ENCODE peak calls at places on chromosome 4, in nine cellular contexts. One of them, this sample, is unnamed.

GRCh38 chr4:23947826-23948225 is 58.0 kb upstream of the PPARGC1A start:
- DNase-seq in NCI-H1105: no peak
- DNase-seq in GM06990: no peak
- DNase-seq in stimulated activated CD4-positive, alpha-beta T cell treated with anti-CD3 and anti-CD28 coated beads, Interleukin-12 subunit alpha, Interleukin-12 subunit beta, amount 100 ng/mL, for 4 hours: no peak
- DNase-seq in activated CD4-positive, alpha-beta T cell treated with anti-CD3 and anti-CD28 coated beads for 1 hour: no peak
- DNase-seq in effector CD4-positive, alpha-beta T cell: no peak
- DNase-seq in caudate nucleus: no peak
- DNase-seq in tibial nerve: no peak
- DNase-seq in T-helper 1 cell: no peak
- DNase-seq in this sample: no peak

GRCh38 chr4:168540086-168540864 is 43.4 kb downstream of the PALLD start:
- DNase-seq in NCI-H1105: no peak
- DNase-seq in GM06990: no peak
- DNase-seq in stimulated activated CD4-positive, alpha-beta T cell treated with anti-CD3 and anti-CD28 coated beads, Interleukin-12 subunit alpha, Interleukin-12 subunit beta, amount 100 ng/mL, for 4 hours: no peak
- DNase-seq in activated CD4-positive, alpha-beta T cell treated with anti-CD3 and anti-CD28 coated beads for 1 hour: no peak
- DNase-seq in effector CD4-positive, alpha-beta T cell: no peak
- DNase-seq in caudate nucleus: no peak
- DNase-seq in tibial nerve: no peak
- DNase-seq in T-helper 1 cell: no peak
- DNase-seq in this sample: no peak

GRCh38 chr4:185210102-185210981 is 944 bp downstream of the SNX25 start:
- DNase-seq in NCI-H1105: no peak
- DNase-seq in GM06990: peak
- DNase-seq in stimulated activated CD4-positive, alpha-beta T cell treated with anti-CD3 and anti-CD28 coated beads, Interleukin-12 subunit alpha, Interleukin-12 subunit beta, amount 100 ng/mL, for 4 hours: peak
- DNase-seq in activated CD4-positive, alpha-beta T cell treated with anti-CD3 and anti-CD28 coated beads for 1 hour: no peak
- DNase-seq in effector CD4-positive, alpha-beta T cell: peak
- DNase-seq in caudate nucleus: no peak
- DNase-seq in tibial nerve: peak
- DNase-seq in T-helper 1 cell: peak
- DNase-seq in this sample: peak

GRCh38 chr4:118400362-118400761 is 47.6 kb upstream of the PRSS12 start:
- DNase-seq in NCI-H1105: no peak
- DNase-seq in GM06990: no peak
- DNase-seq in stimulated activated CD4-positive, alpha-beta T cell treated with anti-CD3 and anti-CD28 coated beads, Interleukin-12 subunit alpha, Interleukin-12 subunit beta, amount 100 ng/mL, for 4 hours: no peak
- DNase-seq in activated CD4-positive, alpha-beta T cell treated with anti-CD3 and anti-CD28 coated beads for 1 hour: no peak
- DNase-seq in effector CD4-positive, alpha-beta T cell: no peak
- DNase-seq in caudate nucleus: no peak
- DNase-seq in tibial nerve: no peak
- DNase-seq in T-helper 1 cell: no peak
- DNase-seq in this sample: no peak

GRCh38 chr4:176690716-176691115 is 102.0 kb downstream of the VEGFC start:
- DNase-seq in NCI-H1105: no peak
- DNase-seq in GM06990: no peak
- DNase-seq in stimulated activated CD4-positive, alpha-beta T cell treated with anti-CD3 and anti-CD28 coated beads, Interleukin-12 subunit alpha, Interleukin-12 subunit beta, amount 100 ng/mL, for 4 hours: no peak
- DNase-seq in activated CD4-positive, alpha-beta T cell treated with anti-CD3 and anti-CD28 coated beads for 1 hour: no peak
- DNase-seq in effector CD4-positive, alpha-beta T cell: no peak
- DNase-seq in caudate nucleus: no peak
- DNase-seq in tibial nerve: no peak
- DNase-seq in T-helper 1 cell: no peak
- DNase-seq in this sample: no peak

GRCh38 chr4:134935320-134935719 is 733.7 kb upstream of the PABPC4L start:
- DNase-seq in NCI-H1105: peak
- DNase-seq in GM06990: no peak
- DNase-seq in stimulated activated CD4-positive, alpha-beta T cell treated with anti-CD3 and anti-CD28 coated beads, Interleukin-12 subunit alpha, Interleukin-12 subunit beta, amount 100 ng/mL, for 4 hours: no peak
- DNase-seq in activated CD4-positive, alpha-beta T cell treated with anti-CD3 and anti-CD28 coated beads for 1 hour: no peak
- DNase-seq in effector CD4-positive, alpha-beta T cell: no peak
- DNase-seq in caudate nucleus: no peak
- DNase-seq in tibial nerve: peak
- DNase-seq in T-helper 1 cell: no peak
- DNase-seq in this sample: no peak

GRCh38 chr4:188780686-188781085 is 641.4 kb downstream of the TRIML1 start:
- DNase-seq in NCI-H1105: no peak
- DNase-seq in GM06990: no peak
- DNase-seq in stimulated activated CD4-positive, alpha-beta T cell treated with anti-CD3 and anti-CD28 coated beads, Interleukin-12 subunit alpha, Interleukin-12 subunit beta, amount 100 ng/mL, for 4 hours: no peak
- DNase-seq in activated CD4-positive, alpha-beta T cell treated with anti-CD3 and anti-CD28 coated beads for 1 hour: no peak
- DNase-seq in effector CD4-positive, alpha-beta T cell: no peak
- DNase-seq in caudate nucleus: no peak
- DNase-seq in tibial nerve: no peak
- DNase-seq in T-helper 1 cell: no peak
- DNase-seq in this sample: no peak

GRCh38 chr4:52869196-52869595 is 7.1 kb downstream of the RASL11B start:
- DNase-seq in NCI-H1105: no peak
- DNase-seq in GM06990: no peak
- DNase-seq in stimulated activated CD4-positive, alpha-beta T cell treated with anti-CD3 and anti-CD28 coated beads, Interleukin-12 subunit alpha, Interleukin-12 subunit beta, amount 100 ng/mL, for 4 hours: no peak
- DNase-seq in activated CD4-positive, alpha-beta T cell treated with anti-CD3 and anti-CD28 coated beads for 1 hour: no peak
- DNase-seq in effector CD4-positive, alpha-beta T cell: no peak
- DNase-seq in caudate nucleus: peak
- DNase-seq in tibial nerve: no peak
- DNase-seq in T-helper 1 cell: no peak
- DNase-seq in this sample: no peak

GRCh38 chr4:137993232-137993631 is 248.9 kb downstream of the SLC7A11 start:
- DNase-seq in NCI-H1105: no peak
- DNase-seq in GM06990: no peak
- DNase-seq in stimulated activated CD4-positive, alpha-beta T cell treated with anti-CD3 and anti-CD28 coated beads, Interleukin-12 subunit alpha, Interleukin-12 subunit beta, amount 100 ng/mL, for 4 hours: no peak
- DNase-seq in activated CD4-positive, alpha-beta T cell treated with anti-CD3 and anti-CD28 coated beads for 1 hour: no peak
- DNase-seq in effector CD4-positive, alpha-beta T cell: no peak
- DNase-seq in caudate nucleus: no peak
- DNase-seq in tibial nerve: no peak
- DNase-seq in T-helper 1 cell: no peak
- DNase-seq in this sample: no peak

GRCh38 chr4:1403591-1404572 is 2.4 kb downstream of the NKX1-1 start:
- DNase-seq in NCI-H1105: no peak
- DNase-seq in GM06990: no peak
- DNase-seq in stimulated activated CD4-positive, alpha-beta T cell treated with anti-CD3 and anti-CD28 coated beads, Interleukin-12 subunit alpha, Interleukin-12 subunit beta, amount 100 ng/mL, for 4 hours: no peak
- DNase-seq in activated CD4-positive, alpha-beta T cell treated with anti-CD3 and anti-CD28 coated beads for 1 hour: peak
- DNase-seq in effector CD4-positive, alpha-beta T cell: no peak
- DNase-seq in caudate nucleus: no peak
- DNase-seq in tibial nerve: no peak
- DNase-seq in T-helper 1 cell: peak
- DNase-seq in this sample: no peak

GRCh38 chr4:130479020-130479419 is 1383.1 kb downstream of the C4orf33 start:
- DNase-seq in NCI-H1105: no peak
- DNase-seq in GM06990: no peak
- DNase-seq in stimulated activated CD4-positive, alpha-beta T cell treated with anti-CD3 and anti-CD28 coated beads, Interleukin-12 subunit alpha, Interleukin-12 subunit beta, amount 100 ng/mL, for 4 hours: no peak
- DNase-seq in activated CD4-positive, alpha-beta T cell treated with anti-CD3 and anti-CD28 coated beads for 1 hour: no peak
- DNase-seq in effector CD4-positive, alpha-beta T cell: no peak
- DNase-seq in caudate nucleus: no peak
- DNase-seq in tibial nerve: no peak
- DNase-seq in T-helper 1 cell: no peak
- DNase-seq in this sample: no peak

GRCh38 chr4:156693557-156693956 is 278.0 kb downstream of the PDGFC start:
- DNase-seq in NCI-H1105: no peak
- DNase-seq in GM06990: no peak
- DNase-seq in stimulated activated CD4-positive, alpha-beta T cell treated with anti-CD3 and anti-CD28 coated beads, Interleukin-12 subunit alpha, Interleukin-12 subunit beta, amount 100 ng/mL, for 4 hours: no peak
- DNase-seq in activated CD4-positive, alpha-beta T cell treated with anti-CD3 and anti-CD28 coated beads for 1 hour: no peak
- DNase-seq in effector CD4-positive, alpha-beta T cell: no peak
- DNase-seq in caudate nucleus: no peak
- DNase-seq in tibial nerve: no peak
- DNase-seq in T-helper 1 cell: no peak
- DNase-seq in this sample: no peak

GRCh38 chr4:15162465-15163283 is 160.4 kb downstream of the CPEB2 start:
- DNase-seq in NCI-H1105: peak
- DNase-seq in GM06990: no peak
- DNase-seq in stimulated activated CD4-positive, alpha-beta T cell treated with anti-CD3 and anti-CD28 coated beads, Interleukin-12 subunit alpha, Interleukin-12 subunit beta, amount 100 ng/mL, for 4 hours: no peak
- DNase-seq in activated CD4-positive, alpha-beta T cell treated with anti-CD3 and anti-CD28 coated beads for 1 hour: no peak
- DNase-seq in effector CD4-positive, alpha-beta T cell: no peak
- DNase-seq in caudate nucleus: no peak
- DNase-seq in tibial nerve: no peak
- DNase-seq in T-helper 1 cell: no peak
- DNase-seq in this sample: no peak

GRCh38 chr4:93722446-93722845 is 106.1 kb upstream of the ATOH1 start:
- DNase-seq in NCI-H1105: no peak
- DNase-seq in GM06990: no peak
- DNase-seq in stimulated activated CD4-positive, alpha-beta T cell treated with anti-CD3 and anti-CD28 coated beads, Interleukin-12 subunit alpha, Interleukin-12 subunit beta, amount 100 ng/mL, for 4 hours: no peak
- DNase-seq in activated CD4-positive, alpha-beta T cell treated with anti-CD3 and anti-CD28 coated beads for 1 hour: no peak
- DNase-seq in effector CD4-positive, alpha-beta T cell: no peak
- DNase-seq in caudate nucleus: no peak
- DNase-seq in tibial nerve: no peak
- DNase-seq in T-helper 1 cell: no peak
- DNase-seq in this sample: no peak

GRCh38 chr4:161555689-161556660 is 607.8 kb downstream of the FSTL5 start:
- DNase-seq in NCI-H1105: no peak
- DNase-seq in GM06990: peak
- DNase-seq in stimulated activated CD4-positive, alpha-beta T cell treated with anti-CD3 and anti-CD28 coated beads, Interleukin-12 subunit alpha, Interleukin-12 subunit beta, amount 100 ng/mL, for 4 hours: no peak
- DNase-seq in activated CD4-positive, alpha-beta T cell treated with anti-CD3 and anti-CD28 coated beads for 1 hour: no peak
- DNase-seq in effector CD4-positive, alpha-beta T cell: no peak
- DNase-seq in caudate nucleus: no peak
- DNase-seq in tibial nerve: no peak
- DNase-seq in T-helper 1 cell: no peak
- DNase-seq in this sample: no peak

GRCh38 chr4:101221294-101221693 is 126.0 kb downstream of the PPP3CA start:
- DNase-seq in NCI-H1105: no peak
- DNase-seq in GM06990: no peak
- DNase-seq in stimulated activated CD4-positive, alpha-beta T cell treated with anti-CD3 and anti-CD28 coated beads, Interleukin-12 subunit alpha, Interleukin-12 subunit beta, amount 100 ng/mL, for 4 hours: no peak
- DNase-seq in activated CD4-positive, alpha-beta T cell treated with anti-CD3 and anti-CD28 coated beads for 1 hour: no peak
- DNase-seq in effector CD4-positive, alpha-beta T cell: no peak
- DNase-seq in caudate nucleus: no peak
- DNase-seq in tibial nerve: no peak
- DNase-seq in T-helper 1 cell: no peak
- DNase-seq in this sample: no peak

GRCh38 chr4:185215261-185215660 is 5.9 kb downstream of the SNX25 start:
- DNase-seq in NCI-H1105: no peak
- DNase-seq in GM06990: no peak
- DNase-seq in stimulated activated CD4-positive, alpha-beta T cell treated with anti-CD3 and anti-CD28 coated beads, Interleukin-12 subunit alpha, Interleukin-12 subunit beta, amount 100 ng/mL, for 4 hours: no peak
- DNase-seq in activated CD4-positive, alpha-beta T cell treated with anti-CD3 and anti-CD28 coated beads for 1 hour: no peak
- DNase-seq in effector CD4-positive, alpha-beta T cell: no peak
- DNase-seq in caudate nucleus: no peak
- DNase-seq in tibial nerve: no peak
- DNase-seq in T-helper 1 cell: no peak
- DNase-seq in this sample: no peak

GRCh38 chr4:87649980-87650379 is at the start of gene DMP1:
- DNase-seq in NCI-H1105: no peak
- DNase-seq in GM06990: no peak
- DNase-seq in stimulated activated CD4-positive, alpha-beta T cell treated with anti-CD3 and anti-CD28 coated beads, Interleukin-12 subunit alpha, Interleukin-12 subunit beta, amount 100 ng/mL, for 4 hours: no peak
- DNase-seq in activated CD4-positive, alpha-beta T cell treated with anti-CD3 and anti-CD28 coated beads for 1 hour: no peak
- DNase-seq in effector CD4-positive, alpha-beta T cell: no peak
- DNase-seq in caudate nucleus: no peak
- DNase-seq in tibial nerve: no peak
- DNase-seq in T-helper 1 cell: no peak
- DNase-seq in this sample: no peak

GRCh38 chr4:120561648-120562047 is 360.9 kb downstream of the PRDM5 start:
- DNase-seq in NCI-H1105: no peak
- DNase-seq in GM06990: no peak
- DNase-seq in stimulated activated CD4-positive, alpha-beta T cell treated with anti-CD3 and anti-CD28 coated beads, Interleukin-12 subunit alpha, Interleukin-12 subunit beta, amount 100 ng/mL, for 4 hours: no peak
- DNase-seq in activated CD4-positive, alpha-beta T cell treated with anti-CD3 and anti-CD28 coated beads for 1 hour: no peak
- DNase-seq in effector CD4-positive, alpha-beta T cell: no peak
- DNase-seq in caudate nucleus: no peak
- DNase-seq in tibial nerve: no peak
- DNase-seq in T-helper 1 cell: no peak
- DNase-seq in this sample: no peak

GRCh38 chr4:136748165-136748564 is 784.1 kb downstream of the PCDH18 start:
- DNase-seq in NCI-H1105: no peak
- DNase-seq in GM06990: no peak
- DNase-seq in stimulated activated CD4-positive, alpha-beta T cell treated with anti-CD3 and anti-CD28 coated beads, Interleukin-12 subunit alpha, Interleukin-12 subunit beta, amount 100 ng/mL, for 4 hours: no peak
- DNase-seq in activated CD4-positive, alpha-beta T cell treated with anti-CD3 and anti-CD28 coated beads for 1 hour: no peak
- DNase-seq in effector CD4-positive, alpha-beta T cell: no peak
- DNase-seq in caudate nucleus: no peak
- DNase-seq in tibial nerve: no peak
- DNase-seq in T-helper 1 cell: no peak
- DNase-seq in this sample: no peak

This sample was measured in CD8-positive, alpha-beta memory T cell.